ENCODE peak calls at places on chromosomes 7 and 10, in nine cellular contexts. One of them, this sample, is unnamed.

GRCh38 chr10:11035318-11035920 is 17.7 kb downstream of the CELF2 start:
- DNase-seq in sigmoid colon: peak
- DNase-seq in hypothalamus: no peak
- DNase-seq in GM04503: peak
- DNase-seq in Right ventricle myocardium inferior: no peak
- DNase-seq in LoVo: peak
- DNase-seq in Caki2: peak
- DNase-seq in left colon: peak
- DNase-seq in pancreas: no peak
- DNase-seq in this sample: peak

GRCh38 chr10:48751730-48752129 is 67.1 kb downstream of the WDFY4 start:
- DNase-seq in sigmoid colon: no peak
- DNase-seq in hypothalamus: no peak
- DNase-seq in GM04503: no peak
- DNase-seq in Right ventricle myocardium inferior: no peak
- DNase-seq in LoVo: no peak
- DNase-seq in Caki2: no peak
- DNase-seq in left colon: no peak
- DNase-seq in pancreas: no peak
- DNase-seq in this sample: no peak

GRCh38 chr7:84188811-84189405 is 5.7 kb downstream of the SEMA3A start:
- DNase-seq in sigmoid colon: no peak
- DNase-seq in hypothalamus: no peak
- DNase-seq in GM04503: no peak
- DNase-seq in Right ventricle myocardium inferior: no peak
- DNase-seq in LoVo: peak
- DNase-seq in Caki2: peak
- DNase-seq in left colon: no peak
- DNase-seq in pancreas: no peak
- DNase-seq in this sample: no peak

GRCh38 chr10:116444527-116445142 is 17.0 kb downstream of the PNLIPRP3 start:
- DNase-seq in sigmoid colon: no peak
- DNase-seq in hypothalamus: no peak
- DNase-seq in GM04503: no peak
- DNase-seq in Right ventricle myocardium inferior: no peak
- DNase-seq in LoVo: peak
- DNase-seq in Caki2: peak
- DNase-seq in left colon: no peak
- DNase-seq in pancreas: no peak
- DNase-seq in this sample: peak

GRCh38 chr7:79420464-79420863 is 33.0 kb downstream of the MAGI2 start:
- DNase-seq in sigmoid colon: no peak
- DNase-seq in hypothalamus: no peak
- DNase-seq in GM04503: peak
- DNase-seq in Right ventricle myocardium inferior: no peak
- DNase-seq in LoVo: no peak
- DNase-seq in Caki2: peak
- DNase-seq in left colon: no peak
- DNase-seq in pancreas: no peak
- DNase-seq in this sample: no peak

GRCh38 chr7:158966780-158967390 is 110.5 kb downstream of the DYNC2I1 start:
- DNase-seq in sigmoid colon: no peak
- DNase-seq in hypothalamus: no peak
- DNase-seq in GM04503: no peak
- DNase-seq in Right ventricle myocardium inferior: no peak
- DNase-seq in LoVo: no peak
- DNase-seq in Caki2: no peak
- DNase-seq in left colon: no peak
- DNase-seq in pancreas: no peak
- DNase-seq in this sample: no peak

GRCh38 chr10:69474688-69475432 is 23.6 kb downstream of the TSPAN15 start:
- DNase-seq in sigmoid colon: peak
- DNase-seq in hypothalamus: no peak
- DNase-seq in GM04503: peak
- DNase-seq in Right ventricle myocardium inferior: no peak
- DNase-seq in LoVo: no peak
- DNase-seq in Caki2: peak
- DNase-seq in left colon: no peak
- DNase-seq in pancreas: no peak
- DNase-seq in this sample: peak

GRCh38 chr7:16531682-16532081 is 5.1 kb downstream of the LRRC72 start:
- DNase-seq in sigmoid colon: no peak
- DNase-seq in hypothalamus: no peak
- DNase-seq in GM04503: no peak
- DNase-seq in Right ventricle myocardium inferior: no peak
- DNase-seq in LoVo: no peak
- DNase-seq in Caki2: no peak
- DNase-seq in left colon: no peak
- DNase-seq in pancreas: no peak
- DNase-seq in this sample: no peak

GRCh38 chr10:3892440-3893101 is 107.6 kb upstream of the KLF6 start:
- DNase-seq in sigmoid colon: no peak
- DNase-seq in hypothalamus: no peak
- DNase-seq in GM04503: no peak
- DNase-seq in Right ventricle myocardium inferior: no peak
- DNase-seq in LoVo: no peak
- DNase-seq in Caki2: no peak
- DNase-seq in left colon: no peak
- DNase-seq in pancreas: no peak
- DNase-seq in this sample: no peak

GRCh38 chr7:22109761-22110160 is 164.1 kb upstream of the CDCA7L start:
- DNase-seq in sigmoid colon: no peak
- DNase-seq in hypothalamus: no peak
- DNase-seq in GM04503: no peak
- DNase-seq in Right ventricle myocardium inferior: no peak
- DNase-seq in LoVo: no peak
- DNase-seq in Caki2: no peak
- DNase-seq in left colon: no peak
- DNase-seq in pancreas: peak
- DNase-seq in this sample: peak

GRCh38 chr7:1360521-1360971 is 98.7 kb downstream of the MICALL2 start:
- DNase-seq in sigmoid colon: peak
- DNase-seq in hypothalamus: no peak
- DNase-seq in GM04503: no peak
- DNase-seq in Right ventricle myocardium inferior: peak
- DNase-seq in LoVo: no peak
- DNase-seq in Caki2: no peak
- DNase-seq in left colon: no peak
- DNase-seq in pancreas: no peak
- DNase-seq in this sample: no peak

GRCh38 chr7:141550694-141551079 is 523 bp upstream of the AGK start:
- DNase-seq in sigmoid colon: no peak
- DNase-seq in hypothalamus: no peak
- DNase-seq in GM04503: no peak
- DNase-seq in Right ventricle myocardium inferior: no peak
- DNase-seq in LoVo: no peak
- DNase-seq in Caki2: no peak
- DNase-seq in left colon: no peak
- DNase-seq in pancreas: no peak
- DNase-seq in this sample: no peak

GRCh38 chr7:130566168-130566897 is 74.4 kb downstream of the MEST start:
- DNase-seq in sigmoid colon: no peak
- DNase-seq in hypothalamus: no peak
- DNase-seq in GM04503: no peak
- DNase-seq in Right ventricle myocardium inferior: peak
- DNase-seq in LoVo: peak
- DNase-seq in Caki2: no peak
- DNase-seq in left colon: no peak
- DNase-seq in pancreas: no peak
- DNase-seq in this sample: peak

GRCh38 chr7:81611040-81611439 is 158.8 kb downstream of the HGF start:
- DNase-seq in sigmoid colon: no peak
- DNase-seq in hypothalamus: no peak
- DNase-seq in GM04503: no peak
- DNase-seq in Right ventricle myocardium inferior: no peak
- DNase-seq in LoVo: no peak
- DNase-seq in Caki2: no peak
- DNase-seq in left colon: no peak
- DNase-seq in pancreas: no peak
- DNase-seq in this sample: no peak

GRCh38 chr10:58358947-58359346 is 24.1 kb downstream of the UBE2D1 start:
- DNase-seq in sigmoid colon: no peak
- DNase-seq in hypothalamus: no peak
- DNase-seq in GM04503: no peak
- DNase-seq in Right ventricle myocardium inferior: no peak
- DNase-seq in LoVo: no peak
- DNase-seq in Caki2: no peak
- DNase-seq in left colon: no peak
- DNase-seq in pancreas: no peak
- DNase-seq in this sample: peak

GRCh38 chr7:47937711-47938573 is 10.3 kb downstream of the PKD1L1 start:
- DNase-seq in sigmoid colon: no peak
- DNase-seq in hypothalamus: no peak
- DNase-seq in GM04503: no peak
- DNase-seq in Right ventricle myocardium inferior: no peak
- DNase-seq in LoVo: no peak
- DNase-seq in Caki2: no peak
- DNase-seq in left colon: no peak
- DNase-seq in pancreas: no peak
- DNase-seq in this sample: no peak

GRCh38 chr10:89944138-89944537 is 242.7 kb downstream of the KIF20B start:
- DNase-seq in sigmoid colon: no peak
- DNase-seq in hypothalamus: no peak
- DNase-seq in GM04503: no peak
- DNase-seq in Right ventricle myocardium inferior: no peak
- DNase-seq in LoVo: no peak
- DNase-seq in Caki2: no peak
- DNase-seq in left colon: no peak
- DNase-seq in pancreas: no peak
- DNase-seq in this sample: no peak

GRCh38 chr7:118902600-118902999 is 678.1 kb downstream of the ANKRD7 start:
- DNase-seq in sigmoid colon: no peak
- DNase-seq in hypothalamus: no peak
- DNase-seq in GM04503: no peak
- DNase-seq in Right ventricle myocardium inferior: no peak
- DNase-seq in LoVo: no peak
- DNase-seq in Caki2: no peak
- DNase-seq in left colon: no peak
- DNase-seq in pancreas: no peak
- DNase-seq in this sample: no peak

GRCh38 chr10:52232561-52233350 is 81.3 kb upstream of the DKK1 start:
- DNase-seq in sigmoid colon: no peak
- DNase-seq in hypothalamus: no peak
- DNase-seq in GM04503: no peak
- DNase-seq in Right ventricle myocardium inferior: no peak
- DNase-seq in LoVo: peak
- DNase-seq in Caki2: peak
- DNase-seq in left colon: no peak
- DNase-seq in pancreas: no peak
- DNase-seq in this sample: peak

GRCh38 chr7:129225206-129225930 is 538 bp downstream of the AHCYL2 start:
- DNase-seq in sigmoid colon: peak
- DNase-seq in hypothalamus: no peak
- DNase-seq in GM04503: no peak
- DNase-seq in Right ventricle myocardium inferior: peak
- DNase-seq in LoVo: peak
- DNase-seq in Caki2: no peak
- DNase-seq in left colon: peak
- DNase-seq in pancreas: peak
- DNase-seq in this sample: peak

GRCh38 chr7:130275826-130276291 is 9.2 kb downstream of the CPA2 start:
- DNase-seq in sigmoid colon: no peak
- DNase-seq in hypothalamus: no peak
- DNase-seq in GM04503: no peak
- DNase-seq in Right ventricle myocardium inferior: no peak
- DNase-seq in LoVo: no peak
- DNase-seq in Caki2: no peak
- DNase-seq in left colon: no peak
- DNase-seq in pancreas: no peak
- DNase-seq in this sample: no peak

GRCh38 chr7:69663911-69664310 is 65.6 kb downstream of the AUTS2 start:
- DNase-seq in sigmoid colon: no peak
- DNase-seq in hypothalamus: no peak
- DNase-seq in GM04503: no peak
- DNase-seq in Right ventricle myocardium inferior: no peak
- DNase-seq in LoVo: no peak
- DNase-seq in Caki2: no peak
- DNase-seq in left colon: no peak
- DNase-seq in pancreas: no peak
- DNase-seq in this sample: no peak

GRCh38 chr10:21318768-21319167 is 206.7 kb downstream of the SKIDA1 start:
- DNase-seq in sigmoid colon: no peak
- DNase-seq in hypothalamus: no peak
- DNase-seq in GM04503: no peak
- DNase-seq in Right ventricle myocardium inferior: no peak
- DNase-seq in LoVo: no peak
- DNase-seq in Caki2: no peak
- DNase-seq in left colon: no peak
- DNase-seq in pancreas: no peak
- DNase-seq in this sample: no peak

GRCh38 chr10:71433116-71433982 is 36.6 kb downstream of the CDH23 start:
- DNase-seq in sigmoid colon: no peak
- DNase-seq in hypothalamus: no peak
- DNase-seq in GM04503: no peak
- DNase-seq in Right ventricle myocardium inferior: no peak
- DNase-seq in LoVo: no peak
- DNase-seq in Caki2: no peak
- DNase-seq in left colon: no peak
- DNase-seq in pancreas: no peak
- DNase-seq in this sample: no peak

This sample was measured in small intestine.